ENCODE peak calls at places on chromosomes 7 and 10, in ten cellular contexts. One of them, this sample, is unnamed.

GRCh38 chr10:44422153-44422552 is 37.3 kb upstream of the CXCL12 start:
- DNase-seq in suprapubic skin: no peak
- DNase-seq in Peyer's patch: no peak
- DNase-seq in sigmoid colon: no peak
- DNase-seq in heart left ventricle: no peak
- DNase-seq in prostate gland: no peak
- DNase-seq in uterus: peak
- DNase-seq in tibial nerve: no peak
- DNase-seq in GM12892: no peak
- DNase-seq in A549: no peak
- DNase-seq in this sample: no peak

GRCh38 chr7:121431996-121432395 is 35.9 kb upstream of the FAM3C start:
- DNase-seq in Peyer's patch: no peak
- DNase-seq in prostate gland: no peak
- DNase-seq in tibial nerve: no peak
- DNase-seq in A549: no peak
- DNase-seq in sigmoid colon: no peak
- DNase-seq in uterus: no peak
- DNase-seq in GM12892: no peak
- DNase-seq in heart left ventricle: no peak
- DNase-seq in suprapubic skin: no peak
- DNase-seq in this sample: no peak

GRCh38 chr10:13769926-13770325 is 183.2 kb downstream of the PRPF18 start:
- DNase-seq in uterus: no peak
- DNase-seq in sigmoid colon: no peak
- DNase-seq in heart left ventricle: no peak
- DNase-seq in GM12892: no peak
- DNase-seq in Peyer's patch: no peak
- DNase-seq in tibial nerve: no peak
- DNase-seq in prostate gland: peak
- DNase-seq in A549: no peak
- DNase-seq in suprapubic skin: no peak
- DNase-seq in this sample: no peak

GRCh38 chr7:105218215-105218614 is 170.5 kb downstream of the SRPK2 start:
- DNase-seq in sigmoid colon: no peak
- DNase-seq in A549: no peak
- DNase-seq in suprapubic skin: no peak
- DNase-seq in Peyer's patch: no peak
- DNase-seq in prostate gland: no peak
- DNase-seq in heart left ventricle: no peak
- DNase-seq in GM12892: no peak
- DNase-seq in tibial nerve: no peak
- DNase-seq in uterus: no peak
- DNase-seq in this sample: no peak

GRCh38 chr7:47153076-47153475 is 428.8 kb downstream of the TNS3 start:
- DNase-seq in heart left ventricle: no peak
- DNase-seq in sigmoid colon: no peak
- DNase-seq in Peyer's patch: no peak
- DNase-seq in GM12892: no peak
- DNase-seq in tibial nerve: no peak
- DNase-seq in prostate gland: peak
- DNase-seq in A549: peak
- DNase-seq in suprapubic skin: no peak
- DNase-seq in uterus: peak
- DNase-seq in this sample: no peak

GRCh38 chr7:108293190-108293612 is 163.0 kb downstream of the NRCAM start:
- DNase-seq in suprapubic skin: no peak
- DNase-seq in sigmoid colon: no peak
- DNase-seq in tibial nerve: no peak
- DNase-seq in Peyer's patch: no peak
- DNase-seq in uterus: no peak
- DNase-seq in prostate gland: no peak
- DNase-seq in heart left ventricle: no peak
- DNase-seq in GM12892: no peak
- DNase-seq in A549: no peak
- DNase-seq in this sample: no peak

GRCh38 chr7:93622036-93622714 is 47.7 kb upstream of the CALCR start:
- DNase-seq in Peyer's patch: no peak
- DNase-seq in suprapubic skin: no peak
- DNase-seq in prostate gland: no peak
- DNase-seq in heart left ventricle: peak
- DNase-seq in sigmoid colon: no peak
- DNase-seq in A549: peak
- DNase-seq in uterus: no peak
- DNase-seq in GM12892: no peak
- DNase-seq in tibial nerve: no peak
- DNase-seq in this sample: no peak

GRCh38 chr10:108591417-108591816 is 1331.9 kb downstream of the XPNPEP1 start:
- DNase-seq in Peyer's patch: no peak
- DNase-seq in sigmoid colon: no peak
- DNase-seq in uterus: no peak
- DNase-seq in A549: no peak
- DNase-seq in suprapubic skin: no peak
- DNase-seq in heart left ventricle: no peak
- DNase-seq in GM12892: no peak
- DNase-seq in prostate gland: no peak
- DNase-seq in tibial nerve: no peak
- DNase-seq in this sample: no peak

GRCh38 chr10:70598857-70599295 is 3.7 kb downstream of the PRF1 start:
- DNase-seq in GM12892: no peak
- DNase-seq in tibial nerve: no peak
- DNase-seq in heart left ventricle: no peak
- DNase-seq in Peyer's patch: peak
- DNase-seq in uterus: no peak
- DNase-seq in sigmoid colon: no peak
- DNase-seq in suprapubic skin: no peak
- DNase-seq in A549: no peak
- DNase-seq in prostate gland: no peak
- DNase-seq in this sample: no peak

GRCh38 chr7:360454-361100 is 70.6 kb downstream of the FOXL3 start:
- DNase-seq in sigmoid colon: peak
- DNase-seq in suprapubic skin: no peak
- DNase-seq in tibial nerve: no peak
- DNase-seq in prostate gland: no peak
- DNase-seq in uterus: no peak
- DNase-seq in Peyer's patch: no peak
- DNase-seq in A549: no peak
- DNase-seq in heart left ventricle: peak
- DNase-seq in GM12892: no peak
- DNase-seq in this sample: no peak

GRCh38 chr7:106721816-106722785 is 61.1 kb upstream of the CCDC71L start:
- DNase-seq in uterus: no peak
- DNase-seq in A549: no peak
- DNase-seq in sigmoid colon: no peak
- DNase-seq in GM12892: no peak
- DNase-seq in suprapubic skin: no peak
- DNase-seq in prostate gland: no peak
- DNase-seq in heart left ventricle: no peak
- DNase-seq in tibial nerve: no peak
- DNase-seq in Peyer's patch: no peak
- DNase-seq in this sample: no peak

GRCh38 chr10:12501324-12501723 is 152.0 kb downstream of the CAMK1D start:
- DNase-seq in heart left ventricle: no peak
- DNase-seq in tibial nerve: no peak
- DNase-seq in GM12892: no peak
- DNase-seq in Peyer's patch: peak
- DNase-seq in suprapubic skin: peak
- DNase-seq in uterus: no peak
- DNase-seq in A549: no peak
- DNase-seq in prostate gland: no peak
- DNase-seq in sigmoid colon: peak
- DNase-seq in this sample: no peak

GRCh38 chr7:4745265-4745919 is 30.0 kb upstream of the AP5Z1 start:
- DNase-seq in GM12892: no peak
- DNase-seq in heart left ventricle: no peak
- DNase-seq in uterus: no peak
- DNase-seq in prostate gland: no peak
- DNase-seq in Peyer's patch: no peak
- DNase-seq in tibial nerve: no peak
- DNase-seq in sigmoid colon: no peak
- DNase-seq in A549: peak
- DNase-seq in suprapubic skin: no peak
- DNase-seq in this sample: no peak

GRCh38 chr7:4745971-4746919 is 29.2 kb upstream of the AP5Z1 start:
- DNase-seq in tibial nerve: no peak
- DNase-seq in suprapubic skin: no peak
- DNase-seq in A549: peak
- DNase-seq in sigmoid colon: no peak
- DNase-seq in uterus: no peak
- DNase-seq in heart left ventricle: no peak
- DNase-seq in prostate gland: peak
- DNase-seq in Peyer's patch: peak
- DNase-seq in GM12892: no peak
- DNase-seq in this sample: peak

GRCh38 chr7:4742852-4743251 is 32.6 kb upstream of the AP5Z1 start:
- DNase-seq in uterus: no peak
- DNase-seq in A549: peak
- DNase-seq in prostate gland: no peak
- DNase-seq in GM12892: no peak
- DNase-seq in Peyer's patch: no peak
- DNase-seq in sigmoid colon: no peak
- DNase-seq in heart left ventricle: no peak
- DNase-seq in tibial nerve: no peak
- DNase-seq in suprapubic skin: no peak
- DNase-seq in this sample: no peak

GRCh38 chr7:4747013-4747412 is 28.4 kb upstream of the AP5Z1 start:
- DNase-seq in heart left ventricle: no peak
- DNase-seq in prostate gland: no peak
- DNase-seq in uterus: no peak
- DNase-seq in Peyer's patch: no peak
- DNase-seq in GM12892: no peak
- DNase-seq in sigmoid colon: no peak
- DNase-seq in suprapubic skin: no peak
- DNase-seq in tibial nerve: no peak
- DNase-seq in A549: no peak
- DNase-seq in this sample: no peak

DNA sequence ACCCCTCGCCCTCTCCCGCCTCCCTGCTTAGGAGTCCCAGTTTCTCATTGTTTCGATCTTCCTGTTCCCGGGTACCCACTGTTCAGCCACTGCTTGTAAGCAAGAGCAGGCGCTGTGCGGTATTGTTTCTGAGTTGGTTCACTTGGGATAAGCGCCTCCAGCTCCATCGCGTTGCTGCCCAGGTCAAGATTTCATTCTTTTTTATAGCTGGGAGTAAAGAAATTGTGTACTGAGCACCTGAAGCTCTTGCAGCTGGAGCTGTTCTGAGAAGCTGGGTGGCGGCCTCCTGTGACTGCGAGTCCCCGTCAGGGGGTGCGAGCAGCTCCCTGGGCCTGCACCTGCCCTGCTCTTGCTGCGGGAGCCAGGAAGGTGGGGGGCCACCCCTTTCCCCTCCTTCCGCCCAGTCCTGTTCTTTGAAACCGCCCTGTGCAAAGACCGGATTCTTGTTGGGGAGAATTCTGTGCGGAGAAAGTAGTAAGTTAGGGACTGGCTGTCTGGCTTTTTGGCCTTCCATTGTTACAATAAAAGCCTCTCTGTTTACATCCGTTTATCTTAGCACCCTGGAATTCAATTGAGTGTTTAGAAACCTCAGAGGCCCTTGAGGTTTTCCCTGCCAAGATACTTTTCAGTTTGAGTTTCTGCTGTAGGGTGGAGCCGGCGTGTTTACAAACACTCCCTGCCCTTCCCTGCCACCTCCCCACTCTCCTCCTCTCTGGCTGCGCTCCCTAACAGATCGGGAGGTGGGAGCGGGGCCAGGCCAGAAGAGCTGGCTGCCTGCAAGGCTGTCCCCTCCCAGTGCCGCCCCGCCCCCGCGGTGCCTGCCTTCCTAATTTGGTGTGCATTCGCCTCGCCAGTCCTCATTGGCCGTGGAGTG is 30.8 kb upstream of the AP5Z1 start:
- DNase-seq in A549: peak
- DNase-seq in suprapubic skin: peak
- DNase-seq in prostate gland: peak
- DNase-seq in sigmoid colon: peak
- DNase-seq in tibial nerve: peak
- DNase-seq in uterus: peak
- DNase-seq in GM12892: peak
- DNase-seq in Peyer's patch: peak
- DNase-seq in heart left ventricle: peak
- DNase-seq in this sample: peak
- TF ChIP-seq POLR2A in A549: no peak
- TF ChIP-seq POLR2A in suprapubic skin: no peak
- TF ChIP-seq POLR2A in prostate gland: peak
- TF ChIP-seq POLR2A in sigmoid colon: no peak
- TF ChIP-seq POLR2A in tibial nerve: no peak
- TF ChIP-seq POLR2A in uterus: peak
- TF ChIP-seq POLR2A in GM12892: peak
- TF ChIP-seq POLR2A in Peyer's patch: peak
- TF ChIP-seq POLR2A in heart left ventricle: peak
- TF ChIP-seq POLR2A in this sample: peak

DNA sequence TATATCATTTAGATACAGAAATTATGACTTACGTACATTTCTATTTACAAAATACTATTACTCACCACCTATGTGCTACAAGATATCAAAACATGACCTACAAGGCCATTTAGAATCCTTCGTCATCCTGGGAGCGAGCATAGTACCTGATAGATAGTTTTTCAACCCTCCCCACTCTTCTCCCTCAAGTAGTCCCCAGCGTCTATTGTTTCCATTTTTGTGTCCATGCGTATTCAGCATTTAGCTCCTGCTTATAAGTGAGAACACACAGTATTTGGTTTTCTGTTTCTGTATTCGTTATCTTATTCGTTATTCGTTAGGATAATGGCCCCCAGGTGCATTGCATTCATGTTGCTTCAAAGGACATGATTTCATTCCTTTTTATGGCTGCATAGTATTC is 28.1 kb downstream of the PNLIPRP2 start:
- DNase-seq in prostate gland: no peak
- DNase-seq in tibial nerve: no peak
- DNase-seq in A549: no peak
- DNase-seq in suprapubic skin: no peak
- DNase-seq in sigmoid colon: no peak
- DNase-seq in uterus: no peak
- DNase-seq in GM12892: no peak
- DNase-seq in Peyer's patch: no peak
- DNase-seq in heart left ventricle: no peak
- DNase-seq in this sample: no peak
- TF ChIP-seq POLR2A in prostate gland: no peak
- TF ChIP-seq POLR2A in tibial nerve: no peak
- TF ChIP-seq POLR2A in A549: no peak
- TF ChIP-seq POLR2A in suprapubic skin: no peak
- TF ChIP-seq POLR2A in sigmoid colon: no peak
- TF ChIP-seq POLR2A in uterus: no peak
- TF ChIP-seq POLR2A in GM12892: no peak
- TF ChIP-seq POLR2A in Peyer's patch: no peak
- TF ChIP-seq POLR2A in heart left ventricle: no peak
- TF ChIP-seq POLR2A in this sample: no peak

GRCh38 chr7:55438765-55439525 is 73.8 kb downstream of the LANCL2 start:
- DNase-seq in GM12892: no peak
- DNase-seq in sigmoid colon: no peak
- DNase-seq in A549: no peak
- DNase-seq in suprapubic skin: no peak
- DNase-seq in tibial nerve: no peak
- DNase-seq in heart left ventricle: peak
- DNase-seq in uterus: no peak
- DNase-seq in Peyer's patch: no peak
- DNase-seq in prostate gland: peak
- DNase-seq in this sample: no peak
- TF ChIP-seq POLR2A in GM12892: no peak
- TF ChIP-seq POLR2A in sigmoid colon: no peak
- TF ChIP-seq POLR2A in A549: no peak
- TF ChIP-seq POLR2A in suprapubic skin: no peak
- TF ChIP-seq POLR2A in tibial nerve: no peak
- TF ChIP-seq POLR2A in heart left ventricle: no peak
- TF ChIP-seq POLR2A in uterus: no peak
- TF ChIP-seq POLR2A in Peyer's patch: no peak
- TF ChIP-seq POLR2A in prostate gland: no peak
- TF ChIP-seq POLR2A in this sample: no peak

GRCh38 chr7:150585199-150585598 is 18.0 kb downstream of the GIMAP4 start:
- DNase-seq in prostate gland: no peak
- DNase-seq in suprapubic skin: no peak
- DNase-seq in Peyer's patch: no peak
- DNase-seq in tibial nerve: no peak
- DNase-seq in sigmoid colon: no peak
- DNase-seq in uterus: no peak
- DNase-seq in heart left ventricle: no peak
- DNase-seq in GM12892: no peak
- DNase-seq in A549: no peak
- DNase-seq in this sample: no peak
- TF ChIP-seq POLR2A in prostate gland: no peak
- TF ChIP-seq POLR2A in suprapubic skin: no peak
- TF ChIP-seq POLR2A in Peyer's patch: no peak
- TF ChIP-seq POLR2A in tibial nerve: no peak
- TF ChIP-seq POLR2A in sigmoid colon: no peak
- TF ChIP-seq POLR2A in uterus: no peak
- TF ChIP-seq POLR2A in heart left ventricle: no peak
- TF ChIP-seq POLR2A in GM12892: no peak
- TF ChIP-seq POLR2A in A549: no peak
- TF ChIP-seq POLR2A in this sample: no peak

This sample was measured in H54.